ENCODE peak calls at places on chromosomes 3 and 15, in eight cellular contexts. L is HuH-7.5, F is GM04504, Y is GM12891, H is C1 segment of cervical spinal cord, M is epithelial cell of proximal tubule, N is WTC11, K is skeletal muscle cell. S is an unnamed sample.

GRCh38 chr3:46867550-46867898 is 4.3 kb upstream of the MYL3 start:
- DNase-seq in L (no peak), F (no peak), Y (no peak), H (peak; percentile 24), M (no peak), N (no peak), K (no peak), S (no peak)

GRCh38 chr3:64533565-64534317 is 154.1 kb downstream of the ADAMTS9 start:
- DNase-seq in L (peak; percentile 80), F (peak; percentile 44), Y (peak; percentile 42), H (peak; percentile 68), M (peak; percentile 32), N (peak; percentile 91), K (peak; percentile 77), S (peak; percentile 33)

GRCh38 chr3:15040844-15041243 is 24.3 kb downstream of the MRPS25 start:
- DNase-seq in L (no peak), F (no peak), Y (no peak), H (no peak), M (no peak), N (no peak), K (no peak), S (no peak)

GRCh38 chr3:56368860-56369259 is 99.4 kb downstream of the ERC2 start:
- DNase-seq in L (no peak), F (no peak), Y (no peak), H (no peak), M (no peak), N (no peak), K (no peak), S (no peak)

GRCh38 chr3:8445861-8446260 is 55.8 kb upstream of the LMCD1 start:
- DNase-seq in L (no peak), F (peak; percentile 89), Y (no peak), H (no peak), M (no peak), N (no peak), K (peak; percentile 94), S (no peak)

GRCh38 chr3:23002846-23003800 is 200.0 kb upstream of the UBE2E2 start:
- DNase-seq in L (no peak), F (no peak), Y (no peak), H (peak; percentile 14), M (no peak), N (no peak), K (peak; percentile 53), S (no peak)

GRCh38 chr15:31342781-31343626 is 16.4 kb downstream of the KLF13 start:
- DNase-seq in L (no peak), F (no peak), Y (no peak), H (no peak), M (no peak), N (peak; percentile 43), K (no peak), S (no peak)

GRCh38 chr15:56964182-56964581 is 45.7 kb downstream of the TCF12 start:
- DNase-seq in L (no peak), F (no peak), Y (no peak), H (no peak), M (no peak), N (no peak), K (no peak), S (no peak)

GRCh38 chr3:157134620-157135191 is 25.2 kb downstream of the CCNL1 start:
- DNase-seq in L (no peak), F (no peak), Y (no peak), H (no peak), M (no peak), N (no peak), K (no peak), S (no peak)

GRCh38 chr3:34140606-34141005 is 342.2 kb downstream of the PDCD6IP start:
- DNase-seq in L (no peak), F (no peak), Y (no peak), H (no peak), M (no peak), N (no peak), K (peak; percentile 6), S (no peak)

GRCh38 chr3:116141724-116142123 is 303.6 kb downstream of the LSAMP start:
- DNase-seq in L (no peak), F (no peak), Y (no peak), H (no peak), M (peak; percentile 20), N (no peak), K (no peak), S (no peak)

S was measured in iPS DF 19.7.